ENCODE peak calls at places on chromosomes 2 and 18, in four cellular contexts. K is hypothalamus, C is pancreas, M is mesenchymal stem cell. H is an unnamed sample.

GRCh38 chr2:96860065-96861029 is 2.5 kb upstream of the ANKRD39 start:
- DNase-seq in K (no peak), C (no peak), M (no peak), H (no peak)

GRCh38 chr2:240462704-240463273 is 27.3 kb downstream of the GPC1 start:
- DNase-seq in K (no peak), C (peak), M (no peak), H (no peak)

GRCh38 chr2:120525056-120526046 is 179.4 kb downstream of the INHBB start:
- DNase-seq in K (no peak), C (no peak), M (no peak), H (no peak)

GRCh38 chr2:74763962-74764428 is 69.9 kb upstream of the HK2 start:
- DNase-seq in K (no peak), C (no peak), M (peak), H (no peak)

GRCh38 chr2:20665261-20666113 is 1.5 kb upstream of the GDF7 start:
- DNase-seq in K (no peak), C (no peak), M (no peak), H (no peak)

GRCh38 chr2:240209493-240209892 is 69.0 kb upstream of the OTOS start:
- DNase-seq in K (no peak), C (no peak), M (no peak), H (no peak)

GRCh38 chr18:77346446-77346845 is 96.8 kb downstream of the GALR1 start:
- DNase-seq in K (no peak), C (no peak), M (no peak), H (no peak)

GRCh38 chr2:180322781-180323180 is 315.7 kb upstream of the CWC22 start:
- DNase-seq in K (no peak), C (no peak), M (peak), H (no peak)

GRCh38 chr2:146986161-146986560 is 858.7 kb upstream of the ACVR2A start:
- DNase-seq in K (no peak), C (no peak), M (no peak), H (no peak)

GRCh38 chr2:98555681-98556080 is 52.6 kb downstream of the COA5 start:
- DNase-seq in K (no peak), C (no peak), M (no peak), H (no peak)

H was measured in lung.